ENCODE peak calls at places on chromosomes 5 and 9, in seven cellular contexts. E is HCT116, P is HepG2, Q is H1, Y is K562, L is GM12878, N is SK-N-SH. D is an unnamed sample.

GRCh38 chr5:146755781-146756180 is 122.8 kb downstream of the PPP2R2B start:
- DNase-seq in E (no peak), Y (no peak), L (no peak), Q (no peak), P (no peak), N (no peak), D (no peak)

GRCh38 chr5:67267522-67268232 is 71.1 kb upstream of the CD180 start:
- DNase-seq in L (no peak), Q (no peak), E (no peak), Y (no peak), P (no peak), N (peak; percentile 14), D (no peak)

GRCh38 chr9:107484117-107484723 is 5.3 kb downstream of the KLF4 start:
- DNase-seq in E (peak; percentile 64), Q (no peak), Y (peak; percentile 50), L (peak; percentile 7), P (peak; percentile 68), N (peak; percentile 52), D (no peak)

GRCh38 chr5:78610633-78611032 is 37.9 kb downstream of the LHFPL2 start:
- DNase-seq in Q (no peak), E (no peak), N (no peak), Y (no peak), P (no peak), L (no peak), D (no peak)

GRCh38 chr9:34514401-34514800 is 8.4 kb downstream of the ENHO start:
- DNase-seq in E (no peak), P (no peak), N (no peak), Q (no peak), L (no peak), Y (no peak), D (no peak)

GRCh38 chr5:175823731-175824525 is 47.5 kb upstream of the CPLX2 start:
- DNase-seq in E (no peak), Q (no peak), P (no peak), Y (no peak), L (no peak), N (no peak), D (no peak)

GRCh38 chr5:160693831-160694473 is 158.1 kb downstream of the ATP10B start:
- DNase-seq in N (no peak), P (no peak), Y (no peak), E (no peak), Q (no peak), L (no peak), D (no peak)

GRCh38 chr5:68953885-68954617 is 139.8 kb upstream of the SLC30A5 start:
- DNase-seq in N (no peak), E (no peak), Y (no peak), P (no peak), L (no peak), Q (no peak), D (no peak)

GRCh38 chr5:55624841-55625602 is 87.1 kb downstream of the SLC38A9 start:
- DNase-seq in Q (peak; percentile 61), E (no peak), N (no peak), Y (no peak), L (no peak), P (no peak), D (no peak)

GRCh38 chr5:102857090-102857818 is 102.1 kb downstream of the PAM start:
- DNase-seq in E (no peak), Y (no peak), P (no peak), Q (no peak), N (no peak), L (no peak), D (no peak)

GRCh38 chr9:121895836-121896544 is 197.1 kb downstream of the TTLL11 start:
- DNase-seq in L (no peak), E (no peak), N (no peak), Y (no peak), Q (no peak), P (peak; percentile 5), D (no peak)

GRCh38 chr9:26779072-26779471 is 113.5 kb downstream of the CAAP1 start:
- DNase-seq in N (no peak), Q (no peak), P (peak; percentile 2), E (peak; percentile 46), L (no peak), Y (no peak), D (no peak)

GRCh38 chr5:151231359-151231758 is 7.5 kb upstream of the CCDC69 start:
- DNase-seq in Q (no peak), Y (no peak), P (no peak), L (no peak), N (no peak), E (no peak), D (no peak)

GRCh38 chr5:100406640-100407039 is 128.5 kb upstream of the FAM174A start:
- DNase-seq in N (no peak), P (no peak), L (no peak), E (no peak), Y (no peak), Q (no peak), D (no peak)

GRCh38 chr5:88452820-88453219 is 184.2 kb upstream of the TMEM161B start:
- DNase-seq in Q (no peak), N (no peak), E (no peak), Y (no peak), L (no peak), P (no peak), D (no peak)

GRCh38 chr5:111946556-111946955 is 189.6 kb upstream of the NREP start:
- DNase-seq in N (no peak), Q (no peak), L (no peak), Y (no peak), P (no peak), E (no peak), D (no peak)

GRCh38 chr5:54876-55569 is 36.9 kb upstream of the PLEKHG4B start:
- DNase-seq in Q (no peak), P (no peak), L (no peak), E (no peak), N (no peak), Y (no peak), D (no peak)

GRCh38 chr9:127555830-127556820 is 56.0 kb upstream of the STXBP1 start:
- DNase-seq in L (peak; percentile 24), P (no peak), Y (peak; percentile 78), Q (no peak), E (peak; percentile 80), N (no peak), D (no peak)

GRCh38 chr9:2116073-2116472 is 100.9 kb downstream of the SMARCA2 start:
- DNase-seq in L (no peak), P (peak; percentile 7), E (peak; percentile 12), Q (peak; percentile 70), N (peak; percentile 23), Y (peak; percentile 8), D (no peak)

DNA sequence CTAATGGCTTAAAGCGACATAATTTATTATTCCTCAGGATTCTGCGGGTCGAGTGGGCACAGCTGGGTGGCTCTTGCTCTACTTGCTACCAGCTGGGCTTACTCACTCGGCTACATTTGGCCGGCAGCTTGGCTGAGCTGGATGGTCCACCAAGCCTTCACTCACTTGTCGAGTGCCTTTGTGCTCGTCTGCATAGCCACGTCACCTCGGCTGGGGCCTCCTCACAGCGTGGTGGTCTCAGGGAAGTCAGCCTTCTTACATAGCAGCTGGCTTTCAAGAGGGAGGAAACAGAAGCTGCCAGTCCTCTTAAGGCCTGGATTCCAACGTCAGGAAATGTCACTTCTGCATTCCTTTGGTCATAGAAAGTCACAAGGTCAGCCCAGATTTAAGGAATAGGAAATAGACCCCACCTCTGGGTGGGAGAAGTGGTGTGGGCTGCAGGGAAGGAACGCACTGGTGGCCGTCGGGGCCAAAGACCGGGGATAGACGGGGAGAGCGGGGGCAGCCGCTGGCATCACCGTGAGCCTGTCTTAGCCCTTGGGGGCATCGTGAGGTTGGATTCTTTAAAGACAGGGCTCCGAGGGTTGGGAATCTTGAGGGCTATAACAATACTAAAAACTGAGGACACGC is 75.0 kb upstream of the RUFY1 start:
- DNase-seq in Q (no peak), E (no peak), L (no peak), Y (no peak), P (no peak), N (no peak), D (no peak)
- TF ChIP-seq SIN3A in Q (no peak), E (no peak), L (no peak), Y (no peak), P (no peak), N (no peak), D (no peak)

DNA sequence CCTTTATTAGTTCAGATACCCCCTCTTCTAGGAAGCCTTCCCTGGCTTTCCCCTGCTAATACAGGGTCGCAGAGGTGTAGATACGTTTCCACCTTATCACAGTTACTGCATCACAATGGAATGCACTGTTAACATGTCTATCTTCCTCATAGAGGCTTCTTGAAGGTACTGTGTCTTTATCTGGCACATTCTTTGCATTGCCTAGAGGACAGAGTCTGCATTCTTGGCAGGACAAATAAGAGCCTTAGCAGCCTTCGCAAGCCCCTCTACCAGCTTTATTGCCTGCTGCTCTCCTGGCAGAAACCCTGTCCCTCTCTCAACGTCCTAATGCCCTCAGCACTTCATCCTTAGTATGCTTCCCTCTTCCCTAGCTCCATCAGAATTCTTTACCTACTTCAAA is 31.6 kb downstream of the SLC1A3 start:
- DNase-seq in P (no peak), Y (no peak), L (no peak), N (no peak), E (no peak), Q (no peak), D (no peak)
- TF ChIP-seq SIN3A in P (no peak), Y (no peak), L (no peak), N (no peak), E (no peak), Q (no peak), D (no peak)

GRCh38 chr9:70352356-70352755 is 62.1 kb downstream of the KLF9 start:
- DNase-seq in L (no peak), Q (no peak), N (no peak), P (no peak), E (no peak), Y (no peak), D (no peak)
- TF ChIP-seq SIN3A in L (no peak), Q (no peak), N (no peak), P (no peak), E (no peak), Y (no peak), D (no peak)

GRCh38 chr5:132824426-132824825 is 6.0 kb downstream of the SHROOM1 start:
- DNase-seq in L (no peak), Q (no peak), N (no peak), P (no peak), Y (no peak), E (no peak), D (no peak)

GRCh38 chr5:132827943-132828673 is 2.3 kb downstream of the SHROOM1 start:
- DNase-seq in Y (no peak), N (no peak), E (no peak), L (no peak), Q (no peak), P (no peak), D (no peak)

GRCh38 chr5:132825165-132825823 is 5.2 kb downstream of the SHROOM1 start:
- DNase-seq in Y (no peak), P (no peak), L (no peak), E (no peak), Q (peak; percentile 80), N (no peak), D (no peak)

GRCh38 chr5:132826424-132827082 is 3.9 kb downstream of the SHROOM1 start:
- DNase-seq in N (no peak), L (no peak), E (no peak), Q (no peak), P (no peak), Y (no peak), D (no peak)

DNA sequence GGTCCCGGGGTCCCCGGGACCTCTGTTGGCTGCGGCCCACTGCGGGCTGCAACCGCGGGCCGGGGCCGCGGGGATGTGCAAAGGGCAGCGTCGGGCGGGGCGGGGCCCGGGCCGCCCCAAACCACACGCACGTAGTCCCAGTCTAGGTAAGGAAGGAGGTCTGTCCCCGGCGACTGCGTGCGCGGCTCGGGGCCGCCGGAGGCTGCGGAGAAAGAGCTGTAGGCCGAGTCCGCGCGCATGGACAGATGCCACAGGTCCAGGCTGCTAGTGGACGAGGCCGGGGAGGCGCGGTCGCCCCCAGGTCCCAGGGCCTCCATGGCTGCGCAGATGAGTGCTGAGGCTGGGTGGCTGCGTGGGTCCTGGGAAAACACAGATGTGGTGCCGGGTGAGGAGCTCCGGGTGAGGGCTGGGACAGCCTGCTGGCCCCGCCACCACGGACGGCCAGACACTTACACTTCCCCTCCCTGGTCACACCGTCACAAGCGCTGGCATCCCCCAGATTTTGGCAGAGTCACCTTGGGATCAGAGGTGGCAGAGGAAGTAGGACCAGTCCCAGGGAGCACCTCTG is 4.5 kb downstream of the SHROOM1 start:
- DNase-seq in P (no peak), L (no peak), E (no peak), Y (no peak), Q (peak; percentile 68), N (no peak), D (no peak)
- TF ChIP-seq SIN3A in P (no peak), L (no peak), E (no peak), Y (no peak), Q (no peak), N (no peak), D (no peak)

D was measured in Panc1.